ENCODE peak calls at places on chromosomes 13 and 19, in ten cellular contexts. O is activated naive CD4-positive, alpha-beta T cell; X is activated T-helper 1 cell treated with Interleukin-2 at 50 U/mL for 16 hours; S is NCI-H1436 treated with DMSO at 0.1 percent for 48 hours; Z is germinal center; D is psoas muscle; J is K562; A is anterior cingulate cortex; K is tibial artery; H is GM13976. B is an unnamed sample.
A peak's percentile ranks its signal among the peaks of the same experiment; 100 is the strongest.

GRCh38 chr13:79482271-79482970 is 1.5 kb downstream of the NDFIP2 start:
- DNase-seq in K (no peak), J (no peak), A (no peak), H (no peak), Z (no peak), O (no peak), S (no peak), D (no peak), X (no peak), B (no peak)

GRCh38 chr13:92833071-92833470 is 393.5 kb upstream of the GPC6 start:
- DNase-seq in D (no peak), K (no peak), O (no peak), A (no peak), Z (no peak), X (no peak), J (no peak), H (no peak), S (no peak), B (no peak)

GRCh38 chr13:82739881-82740280 is 1142.4 kb downstream of the SLITRK1 start:
- DNase-seq in Z (no peak), A (no peak), D (no peak), H (no peak), X (no peak), S (no peak), O (no peak), J (no peak), K (no peak), B (no peak)

GRCh38 chr19:48006762-48007161 is 12.3 kb downstream of the ELSPBP1 start:
- DNase-seq in D (no peak), X (no peak), H (no peak), S (no peak), K (no peak), Z (no peak), A (no peak), O (no peak), J (peak; percentile 36), B (no peak)

GRCh38 chr19:35689836-35690235 is 14.5 kb upstream of the ZBTB32 start:
- DNase-seq in X (no peak), S (no peak), O (no peak), K (no peak), H (no peak), J (no peak), D (no peak), Z (no peak), A (no peak), B (no peak)

GRCh38 chr19:19034204-19034624 is 811 bp downstream of the ARMC6 start:
- DNase-seq in A (no peak), S (no peak), Z (peak; percentile 81), D (peak; percentile 33), H (peak; percentile 87), O (peak; percentile 14), J (peak; percentile 92), K (peak; percentile 38), X (peak; percentile 35), B (peak; percentile 66)

GRCh38 chr19:58001895-58002369 is 688 bp downstream of the ZNF606 start:
- DNase-seq in K (no peak), H (peak; percentile 51), Z (no peak), D (no peak), O (no peak), A (no peak), J (no peak), S (no peak), X (no peak), B (no peak)

GRCh38 chr13:23695711-23696512 is 125.7 kb downstream of the TNFRSF19 start:
- DNase-seq in H (peak; percentile 86), J (no peak), K (no peak), X (peak; percentile 45), Z (peak; percentile 53), A (no peak), O (peak; percentile 7), D (peak; percentile 51), S (no peak), B (no peak)

GRCh38 chr19:10074153-10074552 is 12.0 kb upstream of the SHFL start:
- DNase-seq in A (no peak), S (no peak), K (no peak), J (peak; percentile 79), Z (peak; percentile 54), O (no peak), X (no peak), D (no peak), H (peak; percentile 51), B (peak; percentile 27)